ENCODE peak calls at places on chromosomes 4 and X, in ten cellular contexts. R is A549, Z is WTC11, G is HCT116, L is H1, P is endothelial cell of umbilical vein, X is SK-N-SH, D is K562, W is HepG2, U is GM12878. T is an unnamed sample.
A peak's percentile ranks its signal among the peaks of the same experiment; 100 is the strongest.

GRCh38 chrX:109840585-109840984 is 107.5 kb upstream of the ACSL4 start:
- DNase-seq in R (peak; percentile 31), Z (no peak), G (peak; percentile 21), L (no peak), P (no peak), X (no peak), D (peak; percentile 51), W (peak; percentile 17), U (no peak), T (peak; percentile 91)

GRCh38 chr4:3294401-3295241 is 1.8 kb downstream of the RGS12 start:
- DNase-seq in R (no peak), Z (no peak), G (no peak), L (no peak), P (no peak), X (no peak), D (no peak), W (no peak), U (no peak), T (no peak)

GRCh38 chrX:140504371-140505324 is at the start of gene SOX3:
- DNase-seq in R (no peak), Z (peak; percentile 69), G (no peak), L (no peak), P (no peak), X (peak; percentile 23), D (no peak), W (no peak), U (no peak), T (no peak)

GRCh38 chr4:39062499-39062898 is 467 bp downstream of the KLHL5 start:
- DNase-seq in R (no peak), Z (no peak), G (no peak), L (no peak), P (no peak), X (peak; percentile 28), D (no peak), W (no peak), U (no peak), T (no peak)

GRCh38 chr4:5824635-5825034 is 68.3 kb downstream of the CRMP1 start:
- DNase-seq in R (peak; percentile 44), Z (peak; percentile 37), G (peak; percentile 23), L (no peak), P (peak; percentile 58), X (peak; percentile 57), D (peak; percentile 44), W (peak; percentile 18), U (no peak), T (peak; percentile 58)

GRCh38 chr4:32423267-32423666 is 1703.1 kb downstream of the PCDH7 start:
- DNase-seq in R (no peak), Z (no peak), G (no peak), L (no peak), P (no peak), X (no peak), D (no peak), W (no peak), U (no peak), T (no peak)

GRCh38 chr4:155666701-155667537 is at the start of gene GUCY1A1:
- DNase-seq in R (no peak), Z (peak; percentile 75), G (no peak), L (no peak), P (peak; percentile 61), X (peak; percentile 75), D (no peak), W (no peak), U (no peak), T (no peak)

GRCh38 chr4:85952518-85952917 is 407.3 kb downstream of the MAPK10 start:
- DNase-seq in R (no peak), Z (no peak), G (no peak), L (no peak), P (peak; percentile 77), X (no peak), D (no peak), W (no peak), U (no peak), T (no peak)

GRCh38 chr4:43331226-43332078 is 438.9 kb downstream of the GRXCR1 start:
- DNase-seq in R (no peak), Z (no peak), G (no peak), L (no peak), P (no peak), X (no peak), D (no peak), W (no peak), U (no peak), T (no peak)

GRCh38 chr4:26237916-26238315 is 82.9 kb upstream of the RBPJ start:
- DNase-seq in R (no peak), Z (no peak), G (no peak), L (no peak), P (no peak), X (no peak), D (no peak), W (no peak), U (no peak), T (no peak)

GRCh38 chr4:6524436-6524835 is 50.6 kb upstream of the MAN2B2 start:
- DNase-seq in R (no peak), Z (no peak), G (no peak), L (no peak), P (no peak), X (no peak), D (no peak), W (no peak), U (no peak), T (no peak)

GRCh38 chrX:119758682-119759332 is 419 bp downstream of the SOWAHD start:
- DNase-seq in R (no peak), Z (peak; percentile 54), G (no peak), L (no peak), P (peak; percentile 3), X (peak; percentile 67), D (peak; percentile 50), W (no peak), U (no peak), T (peak; percentile 76)

GRCh38 chr4:133969202-133969873 is 232.3 kb downstream of the PABPC4L start:
- DNase-seq in R (no peak), Z (no peak), G (no peak), L (no peak), P (peak; percentile 75), X (peak; percentile 2), D (no peak), W (no peak), U (no peak), T (no peak)

GRCh38 chr4:78155616-78156105 is 98.5 kb downstream of the FRAS1 start:
- DNase-seq in R (no peak), Z (no peak), G (peak; percentile 7), L (no peak), P (no peak), X (no peak), D (no peak), W (peak; percentile 88), U (no peak), T (no peak)

GRCh38 chr4:6272863-6273660 is 3.4 kb downstream of the WFS1 start:
- DNase-seq in R (peak; percentile 45), Z (no peak), G (no peak), L (no peak), P (peak; percentile 75), X (peak; percentile 69), D (no peak), W (peak; percentile 70), U (no peak), T (no peak)

GRCh38 chr4:25837107-25837506 is 25.7 kb downstream of the SEL1L3 start:
- DNase-seq in R (no peak), Z (no peak), G (no peak), L (no peak), P (no peak), X (no peak), D (no peak), W (no peak), U (no peak), T (no peak)

GRCh38 chr4:1491630-1492457 is 85.6 kb upstream of the NKX1-1 start:
- DNase-seq in R (no peak), Z (peak; percentile 4), G (no peak), L (no peak), P (no peak), X (no peak), D (no peak), W (no peak), U (no peak), T (no peak)
- TF ChIP-seq MAX in R (no peak), Z (no peak), G (no peak), L (no peak), P (no peak), X (no peak), D (no peak), W (no peak), U (no peak), T (no peak)

DNA sequence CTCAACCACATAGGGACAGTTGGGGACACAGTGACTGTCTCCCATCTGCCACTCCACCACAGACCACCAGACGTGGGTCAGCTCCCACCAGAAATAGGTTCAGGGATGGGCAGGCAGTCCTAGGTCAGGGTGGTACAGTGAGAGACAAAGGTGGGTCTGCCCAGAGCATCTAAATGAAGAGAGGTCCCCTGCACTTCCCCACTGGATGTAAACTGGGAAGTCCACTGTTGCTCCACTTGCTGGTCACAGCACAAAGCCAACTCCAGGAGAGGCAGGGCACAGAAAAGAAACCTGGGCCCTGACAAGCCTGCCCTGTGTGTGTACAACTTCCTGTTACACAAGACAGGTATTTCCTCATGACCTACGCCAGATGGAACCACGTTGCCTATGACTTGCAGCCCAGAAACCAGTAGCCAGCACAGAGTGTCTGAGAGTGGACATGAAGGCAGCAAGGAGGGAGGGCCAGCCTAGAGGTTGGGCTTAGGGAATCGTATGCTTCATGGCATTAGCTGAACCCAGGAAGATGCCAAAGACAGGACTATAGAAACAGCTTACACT is 161.8 kb downstream of the SH3KBP1 start:
- DNase-seq in R (no peak), Z (no peak), G (no peak), L (no peak), P (no peak), X (no peak), D (no peak), W (no peak), U (no peak), T (peak; percentile 76)
- TF ChIP-seq MAX in R (no peak), Z (no peak), G (no peak), L (no peak), P (no peak), X (no peak), D (no peak), W (no peak), U (no peak), T (peak; percentile 56)

DNA sequence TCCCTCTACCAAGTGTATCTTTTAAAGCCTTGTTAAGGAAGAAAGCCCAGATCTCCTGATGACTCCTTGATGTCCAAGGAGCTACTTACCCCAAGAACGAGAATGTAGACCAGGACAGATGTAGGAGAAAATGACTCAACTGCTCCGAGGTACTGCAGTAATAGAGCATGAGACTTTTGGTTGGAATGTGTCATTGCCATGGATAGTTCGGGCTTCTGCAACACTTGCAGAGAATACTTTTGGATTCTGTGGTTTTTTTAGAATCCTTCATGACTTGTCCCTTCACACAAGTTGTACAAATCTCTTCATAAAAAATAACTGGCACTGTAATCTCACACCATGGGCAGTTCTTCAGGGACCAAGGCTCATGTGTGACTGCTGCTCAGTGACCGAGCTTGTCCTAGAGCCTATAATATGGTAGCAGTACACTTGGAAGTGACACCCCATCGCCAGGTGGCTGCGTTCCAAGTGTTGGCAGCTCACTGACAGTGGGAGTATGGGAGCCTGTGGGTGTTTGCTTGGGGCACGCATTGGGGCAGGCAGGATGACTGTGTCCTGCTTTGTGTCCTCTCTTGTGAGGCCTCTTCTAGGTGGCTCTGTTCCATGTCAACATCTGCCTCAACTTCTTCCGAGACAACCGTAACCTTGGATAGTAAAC is 87.9 kb upstream of the WDR1 start:
- DNase-seq in R (no peak), Z (no peak), G (no peak), L (no peak), P (no peak), X (no peak), D (no peak), W (no peak), U (no peak), T (peak; percentile 0)
- TF ChIP-seq MAX in R (no peak), Z (no peak), G (no peak), L (no peak), P (no peak), X (no peak), D (no peak), W (no peak), U (no peak), T (no peak)

GRCh38 chr4:121189811-121190210 is 25.7 kb upstream of the TNIP3 start:
- DNase-seq in R (no peak), Z (no peak), G (no peak), L (no peak), P (no peak), X (no peak), D (no peak), W (no peak), U (peak; percentile 32), T (peak; percentile 58)
- TF ChIP-seq MAX in R (no peak), Z (no peak), G (no peak), L (no peak), P (no peak), X (no peak), D (no peak), W (no peak), U (no peak), T (no peak)